ENCODE peak calls at places on chromosome 2, in nine cellular contexts. Q is MM.1S; I is stimulated activated CD4-positive, alpha-beta T cell treated with anti-CD3 and anti-CD28 coated beads, Interleukin-1b, Interleukin-23, amount 100 ng/mL, for 1 hour; R is NCI-H2029 treated with DMSO at 0.1 percent for 48 hours; H is dorsolateral prefrontal cortex; W is stromal cell of bone marrow; G is amniotic stem cell; P is AG04450; A is HCEC 1CT. U is an unnamed sample.

GRCh38 chr2:175732523-175732922 is 269.5 kb downstream of the LNPK start:
- DNase-seq in G (no peak), R (no peak), P (no peak), H (no peak), I (no peak), Q (no peak), A (no peak), W (no peak), U (no peak)

GRCh38 chr2:96533292-96534073 is 3.1 kb upstream of the ARID5A start:
- DNase-seq in R (no peak), H (no peak), W (peak; percentile 93), P (no peak), Q (no peak), A (peak; percentile 19), G (no peak), I (no peak), U (peak; percentile 41)

GRCh38 chr2:72483346-72483745 is 335.7 kb upstream of the CYP26B1 start:
- DNase-seq in Q (no peak), H (no peak), P (no peak), I (no peak), G (no peak), W (no peak), R (no peak), A (no peak), U (no peak)

GRCh38 chr2:105747254-105747909 is 2.7 kb downstream of the NCK2 start:
- DNase-seq in W (no peak), Q (no peak), I (no peak), H (no peak), P (no peak), G (no peak), A (no peak), R (no peak), U (no peak)

GRCh38 chr2:58973831-58974281 is 732.7 kb upstream of the FANCL start:
- DNase-seq in H (no peak), A (no peak), W (no peak), Q (no peak), G (no peak), R (peak; percentile 14), I (no peak), P (no peak), U (no peak)

GRCh38 chr2:140210963-140211362 is 1430.8 kb upstream of the NXPH2 start:
- DNase-seq in W (no peak), Q (no peak), R (no peak), H (no peak), P (no peak), A (no peak), G (no peak), I (no peak), U (no peak)

GRCh38 chr2:20594957-20595356 is 55.9 kb downstream of the HS1BP3 start:
- DNase-seq in W (no peak), G (no peak), I (no peak), P (no peak), A (no peak), Q (no peak), H (no peak), R (no peak), U (no peak)

GRCh38 chr2:58727977-58728656 is 487.0 kb upstream of the FANCL start:
- DNase-seq in A (no peak), H (no peak), G (no peak), W (no peak), R (no peak), P (no peak), I (no peak), Q (no peak), U (no peak)

GRCh38 chr2:20670315-20671035 is 3.5 kb downstream of the GDF7 start:
- DNase-seq in W (no peak), I (no peak), H (no peak), R (no peak), P (no peak), Q (no peak), G (no peak), A (no peak), U (no peak)